ENCODE peak calls at places on chromosomes 1 and 21, in seven cellular contexts. M is IMR-90, G is fibroblast of lung, O is PC-3, S is GM23338, P is OCI-LY7, N is MM.1S. L is an unnamed sample. For H4K20me1 and H3K4me1, the result is how much of the 10 kb centered on the place peaks cover.

GRCh38 chr1:92310185-92310597 is 11.3 kb downstream of the RPAP2 start:
- DNase-seq in M (peak), G (no peak), O (peak), S (peak), P (peak), N (peak), L (peak)

GRCh38 chr1:6348511-6349191 is 44.9 kb downstream of the ACOT7 start:
- DNase-seq in M (peak), G (peak), O (peak), S (no peak), P (no peak), N (no peak), L (no peak)

GRCh38 chr1:42981871-42982270 is 23.2 kb upstream of the SLC2A1 start:
- DNase-seq in M (no peak), G (no peak), O (no peak), S (no peak), P (no peak), N (no peak), L (no peak)

GRCh38 chr1:171470726-171471125 is 14.6 kb upstream of the PRRC2C start:
- DNase-seq in M (no peak), G (no peak), O (no peak), S (no peak), P (no peak), N (no peak), L (no peak)

GRCh38 chr1:93200086-93200620 is 19.6 kb downstream of the CCDC18 start:
- DNase-seq in M (peak), G (no peak), O (no peak), S (no peak), P (no peak), N (no peak), L (no peak)

GRCh38 chr1:203536981-203537455 is 43.1 kb downstream of the OPTC start:
- DNase-seq in M (peak), G (peak), O (peak), S (no peak), P (no peak), N (no peak), L (peak)

GRCh38 chr1:33459766-33460543 is 12.5 kb upstream of the ZSCAN20 start:
- DNase-seq in M (peak), G (peak), O (peak), S (no peak), P (peak), N (no peak), L (peak)

GRCh38 chr1:245160976-245161375 is 6.2 kb downstream of the KIF26B start:
- DNase-seq in M (no peak), G (peak), O (no peak), S (no peak), P (no peak), N (no peak), L (no peak)

GRCh38 chr1:50873458-50874187 is 86.4 kb downstream of the FAF1 start:
- DNase-seq in M (peak), G (peak), O (peak), S (peak), P (peak), N (peak), L (peak)

GRCh38 chr1:173333581-173333980 is 126.5 kb upstream of the TNFSF4 start:
- DNase-seq in M (peak), G (peak), O (no peak), S (no peak), P (no peak), N (peak), L (no peak)

GRCh38 chr1:69376408-69376807 is 191.3 kb upstream of the LRRC7 start:
- DNase-seq in M (no peak), G (no peak), O (no peak), S (no peak), P (no peak), N (no peak), L (no peak)

GRCh38 chr1:25568834-25569598 is 25.6 kb downstream of the LDLRAP1 start:
- DNase-seq in M (peak), G (peak), O (peak), S (no peak), P (no peak), N (no peak), L (peak)

GRCh38 chr1:215257280-215257679 is 174.7 kb downstream of the KCNK2 start:
- DNase-seq in M (peak), G (no peak), O (no peak), S (no peak), P (no peak), N (no peak), L (no peak)

GRCh38 chr1:116334015-116334547 is 39.0 kb upstream of the ATP1A1 start:
- DNase-seq in M (peak), G (no peak), O (peak), S (no peak), P (no peak), N (no peak), L (peak)

GRCh38 chr1:226942392-226942791 is 2.3 kb downstream of the COQ8A start:
- DNase-seq in M (no peak), G (no peak), O (no peak), S (no peak), P (no peak), N (no peak), L (no peak)

GRCh38 chr1:147169840-147170674 is 2.2 kb downstream of the PRKAB2 start:
- DNase-seq in M (no peak), G (no peak), O (peak), S (no peak), P (no peak), N (no peak), L (no peak)

GRCh38 chr1:37556712-37557196 is at the start of gene DNALI1:
- DNase-seq in M (peak), G (peak), O (peak), S (peak), P (peak), N (peak), L (peak)

GRCh38 chr1:111062624-111063023 is 77.3 kb downstream of the DRAM2 start:
- DNase-seq in M (no peak), G (no peak), O (peak), S (no peak), P (no peak), N (no peak), L (peak)

GRCh38 chr1:85806236-85806965 is 98.2 kb upstream of the ZNHIT6 start:
- DNase-seq in M (peak), G (no peak), O (no peak), S (no peak), P (no peak), N (no peak), L (no peak)

GRCh38 chr1:7436056-7437005 is 334.8 kb upstream of the VAMP3 start:
- DNase-seq in M (no peak), G (no peak), O (no peak), S (no peak), P (no peak), N (no peak), L (no peak)

GRCh38 chr1:41539416-41539800 is 54.9 kb upstream of the EDN2 start:
- DNase-seq in M (no peak), G (no peak), O (no peak), S (no peak), P (no peak), N (no peak), L (no peak)

GRCh38 chr1:26537951-26538352 is 8.4 kb downstream of the RPS6KA1 start:
- DNase-seq in M (peak), G (peak), O (peak), S (peak), P (peak), N (peak), L (peak)

GRCh38 chr1:24503003-24503751 is 541 bp downstream of the RCAN3 start:
- DNase-seq in M (no peak), G (no peak), O (peak), S (peak), P (no peak), N (peak), L (no peak)

GRCh38 chr1:27137544-27138075 is 17.3 kb downstream of the SLC9A1 start:
- DNase-seq in M (no peak), G (no peak), O (no peak), S (no peak), P (no peak), N (no peak), L (no peak)

GRCh38 chr1:232793944-232794343 is 11.3 kb upstream of the MAP10 start:
- DNase-seq in M (peak), G (peak), O (peak), S (no peak), P (no peak), N (peak), L (no peak)

GRCh38 chr1:9164537-9164910 is 35.6 kb upstream of the GPR157 start:
- DNase-seq in M (no peak), G (peak), O (no peak), S (no peak), P (no peak), N (no peak), L (no peak)

GRCh38 chr1:147539122-147539575 is 2.2 kb upstream of the BCL9 start:
- DNase-seq in M (peak), G (peak), O (peak), S (no peak), P (no peak), N (no peak), L (peak)

GRCh38 chr1:156592158-156592909 is 758 bp downstream of the NAXE start:
- DNase-seq in M (no peak), G (peak), O (peak), S (peak), P (no peak), N (no peak), L (no peak)

GRCh38 chr1:113616201-113616600 is 143.1 kb downstream of the PHTF1 start:
- DNase-seq in M (peak), G (peak), O (no peak), S (no peak), P (no peak), N (no peak), L (no peak)

GRCh38 chr1:14478120-14478519 is 120.4 kb upstream of the KAZN start:
- DNase-seq in M (no peak), G (no peak), O (no peak), S (no peak), P (no peak), N (no peak), L (no peak)

GRCh38 chr1:240946926-240947325 is 335.0 kb upstream of the GREM2 start:
- DNase-seq in M (peak), G (peak), O (peak), S (peak), P (peak), N (peak), L (no peak)

GRCh38 chr21:14957836-14958235 is 107.0 kb downstream of the NRIP1 start:
- DNase-seq in M (peak), G (no peak), O (peak), S (no peak), P (no peak), N (no peak), L (no peak)

GRCh38 chr1:184390889-184391288 is 4.1 kb downstream of the C1orf21 start:
- DNase-seq in M (no peak), G (no peak), O (no peak), S (no peak), P (no peak), N (no peak), L (no peak)

GRCh38 chr1:222163895-222164294 is 384.0 kb downstream of the HHIPL2 start:
- DNase-seq in M (no peak), G (no peak), O (no peak), S (no peak), P (no peak), N (no peak), L (no peak)

GRCh38 chr1:17423781-17424245 is 15.7 kb downstream of the RCC2 start:
- DNase-seq in M (peak), G (no peak), O (no peak), S (no peak), P (no peak), N (no peak), L (no peak)

DNA sequence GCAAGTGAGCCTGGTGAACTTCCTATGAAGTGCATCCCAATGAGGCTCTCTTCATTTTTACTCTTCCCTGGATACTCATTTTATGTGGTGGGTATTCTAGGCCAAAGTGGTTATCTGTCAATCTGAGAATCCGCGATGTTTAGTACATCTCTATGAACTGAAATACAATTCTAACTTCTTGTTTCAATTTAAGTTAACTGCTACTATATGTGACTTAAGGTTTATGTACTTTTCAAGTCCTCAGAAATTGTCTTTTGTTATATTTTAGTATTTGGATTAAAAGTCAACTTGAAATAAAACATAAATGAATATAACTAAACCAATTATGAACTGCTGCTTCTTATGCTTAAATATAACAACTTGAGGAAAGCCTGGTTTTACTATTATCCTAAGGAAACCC is 60.6 kb downstream of the ENAH start:
- DNase-seq in M (no peak), G (no peak), O (no peak), S (no peak), P (no peak), N (no peak), L (no peak)
- H4K20me1 ChIP-seq in M (half or more), G (under half), O (under half), S (half or more), P (under half), N (under half), L (under half)

GRCh38 chr1:45452503-45452902 is 38.5 kb downstream of the TESK2 start:
- DNase-seq in M (no peak), G (no peak), O (no peak), S (peak), P (no peak), N (no peak), L (no peak)

GRCh38 chr1:45458894-45459293 is 32.1 kb downstream of the TESK2 start:
- DNase-seq in M (no peak), G (no peak), O (no peak), S (no peak), P (no peak), N (no peak), L (no peak)

GRCh38 chr1:45456531-45456930 is 34.4 kb downstream of the TESK2 start:
- DNase-seq in M (peak), G (no peak), O (no peak), S (no peak), P (no peak), N (no peak), L (no peak)

GRCh38 chr1:45454464-45454863 is 36.5 kb downstream of the TESK2 start:
- DNase-seq in M (no peak), G (no peak), O (no peak), S (no peak), P (no peak), N (no peak), L (no peak)

DNA sequence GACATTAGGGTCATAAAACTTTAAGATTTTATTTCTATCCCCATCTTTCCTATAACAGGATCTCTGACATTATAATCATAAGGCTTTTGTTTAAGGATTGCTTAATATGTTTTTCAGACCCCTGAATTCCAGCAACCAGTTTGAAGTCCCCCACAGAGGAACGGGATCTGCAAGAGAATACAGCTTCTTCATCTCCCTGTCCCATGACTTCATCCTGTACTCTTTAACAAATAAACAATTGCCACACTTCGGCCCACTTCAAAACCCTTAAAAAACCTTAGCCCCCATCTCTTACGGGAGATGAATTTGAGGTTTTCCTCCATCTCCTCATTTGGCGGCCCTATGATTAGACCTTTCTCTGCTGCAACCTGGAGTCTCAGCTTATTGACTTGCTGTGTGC is 35.8 kb downstream of the TESK2 start:
- DNase-seq in M (peak), G (no peak), O (no peak), S (peak), P (no peak), N (no peak), L (no peak)
- H2AFZ ChIP-seq in M (no peak), G (no peak), O (no peak), S (no peak), P (no peak), N (no peak), L (no peak)

DNA sequence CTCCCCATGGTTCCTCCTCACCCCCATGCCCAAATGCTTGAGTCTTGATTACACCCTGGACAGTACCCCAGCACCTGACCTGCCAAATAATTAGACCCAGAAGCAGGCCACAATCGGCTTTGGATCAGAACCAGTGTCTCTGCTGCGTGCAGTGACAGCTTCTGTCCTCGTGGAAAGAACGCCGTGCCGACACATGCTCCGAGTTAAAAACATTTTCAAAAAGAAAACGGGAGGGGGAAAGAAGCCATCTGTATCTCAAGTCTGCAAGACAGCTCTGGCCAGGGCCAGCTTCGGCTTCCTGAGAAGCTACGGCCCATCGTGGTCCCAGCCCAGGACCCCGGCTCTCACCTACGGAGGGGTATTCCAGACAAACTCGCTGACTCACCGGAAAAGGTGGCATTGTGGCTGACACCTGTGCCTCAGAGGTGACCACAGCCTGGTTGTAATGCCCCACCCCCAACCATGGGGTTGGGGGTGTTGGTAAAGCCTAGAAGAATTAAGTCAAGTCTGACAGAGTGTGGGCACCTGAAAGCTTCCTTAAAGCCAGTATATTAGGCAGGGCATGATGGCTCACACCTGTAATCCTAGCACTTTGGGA is 25.8 kb downstream of the SSBP3 start:
- DNase-seq in M (no peak), G (no peak), O (no peak), S (no peak), P (no peak), N (no peak), L (no peak)
- H3K4me1 ChIP-seq in M (under half), G (under half), O (under half), S (half or more), P (under half), N (under half), L (under half)

GRCh38 chr21:45152265-45152746 is 77.9 kb downstream of the ADARB1 start:
- DNase-seq in M (no peak), G (peak), O (no peak), S (peak), P (peak), N (no peak), L (no peak)

GRCh38 chr21:45153358-45154318 is 79.3 kb downstream of the ADARB1 start:
- DNase-seq in M (peak), G (peak), O (no peak), S (no peak), P (peak), N (no peak), L (no peak)

GRCh38 chr21:45155910-45156309 is 81.5 kb downstream of the ADARB1 start:
- DNase-seq in M (no peak), G (no peak), O (no peak), S (no peak), P (no peak), N (no peak), L (no peak)

GRCh38 chr21:45156459-45156858 is 82.1 kb downstream of the ADARB1 start:
- DNase-seq in M (no peak), G (no peak), O (no peak), S (no peak), P (no peak), N (no peak), L (no peak)

GRCh38 chr21:45154511-45155508 is 80.4 kb downstream of the ADARB1 start:
- DNase-seq in M (peak), G (peak), O (no peak), S (peak), P (no peak), N (no peak), L (no peak)
- H4K20me1 ChIP-seq in M (half or more), G (under half), O (under half), S (under half), P (under half), N (under half), L (under half)

GRCh38 chr1:186659946-186660472 is 20.2 kb downstream of the PTGS2 start:
- DNase-seq in M (no peak), G (no peak), O (no peak), S (no peak), P (no peak), N (no peak), L (no peak)

GRCh38 chr1:186658999-186659398 is 21.2 kb downstream of the PTGS2 start:
- DNase-seq in M (no peak), G (no peak), O (peak), S (no peak), P (no peak), N (no peak), L (peak)

GRCh38 chr1:186655877-186656276 is 24.3 kb downstream of the PTGS2 start:
- DNase-seq in M (peak), G (no peak), O (peak), S (no peak), P (no peak), N (no peak), L (no peak)
- H2AFZ ChIP-seq in M (no peak), G (no peak), O (no peak), S (no peak), P (no peak), N (no peak), L (no peak)